ENCODE peak calls at places on chromosomes 2 and 18, in five cellular contexts. One of them, this sample, is unnamed.

GRCh38 chr2:147577323-147578014 is 267.4 kb upstream of the ACVR2A start:
- DNase-seq in K562: no peak
- DNase-seq in H1: no peak
- DNase-seq in HepG2: no peak
- DNase-seq in GM12878: no peak
- DNase-seq in this sample: no peak

GRCh38 chr2:101698419-101699190 is 1.1 kb downstream of the MAP4K4 start:
- DNase-seq in K562: peak
- DNase-seq in H1: no peak
- DNase-seq in HepG2: no peak
- DNase-seq in GM12878: no peak
- DNase-seq in this sample: peak

GRCh38 chr18:22347624-22348511 is 69.8 kb downstream of the CTAGE1 start:
- DNase-seq in K562: no peak
- DNase-seq in H1: peak
- DNase-seq in HepG2: no peak
- DNase-seq in GM12878: no peak
- DNase-seq in this sample: no peak

GRCh38 chr2:113707106-113707505 is 49.3 kb downstream of the SLC35F5 start:
- DNase-seq in K562: no peak
- DNase-seq in H1: no peak
- DNase-seq in HepG2: peak
- DNase-seq in GM12878: no peak
- DNase-seq in this sample: no peak

GRCh38 chr18:32893915-32894314 is 121.1 kb upstream of the KLHL14 start:
- DNase-seq in K562: no peak
- DNase-seq in H1: no peak
- DNase-seq in HepG2: peak
- DNase-seq in GM12878: no peak
- DNase-seq in this sample: no peak

GRCh38 chr2:6793371-6793770 is 72.3 kb downstream of the CMPK2 start:
- DNase-seq in K562: no peak
- DNase-seq in H1: no peak
- DNase-seq in HepG2: peak
- DNase-seq in GM12878: no peak
- DNase-seq in this sample: no peak

GRCh38 chr2:74922592-74923227 is 35.7 kb upstream of the POLE4 start:
- DNase-seq in K562: no peak
- DNase-seq in H1: peak
- DNase-seq in HepG2: no peak
- DNase-seq in GM12878: no peak
- DNase-seq in this sample: no peak

GRCh38 chr2:234444888-234445287 is 52.0 kb downstream of the ARL4C start:
- DNase-seq in K562: no peak
- DNase-seq in H1: no peak
- DNase-seq in HepG2: no peak
- DNase-seq in GM12878: no peak
- DNase-seq in this sample: no peak

GRCh38 chr2:95023222-95023597 is 2.3 kb upstream of the MAL start:
- DNase-seq in K562: no peak
- DNase-seq in H1: no peak
- DNase-seq in HepG2: peak
- DNase-seq in GM12878: no peak
- DNase-seq in this sample: peak

GRCh38 chr18:58256316-58257080 is 212.5 kb downstream of the NEDD4L start:
- DNase-seq in K562: no peak
- DNase-seq in H1: no peak
- DNase-seq in HepG2: no peak
- DNase-seq in GM12878: no peak
- DNase-seq in this sample: no peak

GRCh38 chr2:58289029-58289428 is 47.9 kb upstream of the FANCL start:
- DNase-seq in K562: no peak
- DNase-seq in H1: no peak
- DNase-seq in HepG2: no peak
- DNase-seq in GM12878: no peak
- DNase-seq in this sample: no peak

GRCh38 chr2:60352491-60353405 is 200.7 kb downstream of the BCL11A start:
- DNase-seq in K562: no peak
- DNase-seq in H1: peak
- DNase-seq in HepG2: no peak
- DNase-seq in GM12878: no peak
- DNase-seq in this sample: no peak

GRCh38 chr18:51051105-51051712 is 21.2 kb downstream of the SMAD4 start:
- DNase-seq in K562: peak
- DNase-seq in H1: no peak
- DNase-seq in HepG2: peak
- DNase-seq in GM12878: no peak
- DNase-seq in this sample: peak
- TF ChIP-seq ATF3 in K562: no peak
- TF ChIP-seq ATF3 in H1: no peak
- TF ChIP-seq ATF3 in HepG2: no peak
- TF ChIP-seq ATF3 in GM12878: no peak
- TF ChIP-seq ATF3 in this sample: no peak

DNA sequence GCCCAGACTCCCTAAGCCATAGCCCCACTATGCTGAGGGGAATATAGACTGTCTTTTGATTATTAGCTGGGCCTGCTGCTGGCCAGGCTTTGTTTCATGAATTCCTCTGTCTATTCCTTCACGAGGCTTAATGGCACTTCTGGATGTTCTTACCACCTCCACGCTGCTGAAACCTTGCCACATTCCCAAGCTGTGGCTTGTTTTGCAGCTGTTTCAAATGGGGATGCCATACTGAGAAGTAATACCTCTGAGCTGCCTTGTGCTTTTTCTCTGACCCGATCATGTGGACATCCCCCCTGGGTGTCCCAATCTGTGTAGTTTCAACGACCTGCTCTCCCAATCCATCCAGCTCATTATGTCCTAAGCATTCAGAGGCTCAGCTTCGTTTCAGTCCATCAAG is 114.1 kb downstream of the ICOS start:
- DNase-seq in K562: no peak
- DNase-seq in H1: no peak
- DNase-seq in HepG2: no peak
- DNase-seq in GM12878: no peak
- DNase-seq in this sample: no peak
- H3K4me2 ChIP-seq in K562: no peak
- H3K4me2 ChIP-seq in H1: no peak
- H3K4me2 ChIP-seq in HepG2: no peak
- H3K4me2 ChIP-seq in GM12878: no peak
- H3K4me2 ChIP-seq in this sample: no peak

GRCh38 chr2:207141381-207141780 is 24.4 kb downstream of the KLF7 start:
- DNase-seq in K562: no peak
- DNase-seq in H1: no peak
- DNase-seq in HepG2: no peak
- DNase-seq in GM12878: no peak
- DNase-seq in this sample: no peak
- TF ChIP-seq ATF3 in K562: no peak
- TF ChIP-seq ATF3 in H1: no peak
- TF ChIP-seq ATF3 in HepG2: no peak
- TF ChIP-seq ATF3 in GM12878: no peak
- TF ChIP-seq ATF3 in this sample: no peak

DNA sequence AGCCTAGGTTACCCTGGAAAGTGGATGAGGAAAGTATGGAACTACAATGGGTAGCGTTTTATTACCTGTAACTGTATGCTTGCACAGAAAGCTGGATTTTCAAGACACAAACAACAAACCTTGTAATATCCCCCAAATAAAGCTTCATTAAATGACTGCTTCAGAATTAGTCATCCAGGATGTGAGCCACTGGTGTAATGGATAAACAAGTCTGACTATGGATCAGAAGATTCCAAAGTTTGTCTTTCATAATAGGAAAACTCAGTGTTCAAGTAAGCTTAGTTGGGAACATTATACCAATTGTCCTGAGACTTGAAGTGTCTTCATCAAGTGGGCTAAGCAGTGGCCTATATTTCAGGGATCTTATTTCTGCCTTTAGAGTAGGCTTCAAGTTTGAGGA is 518.8 kb downstream of the LRP1B start:
- DNase-seq in K562: no peak
- DNase-seq in H1: no peak
- DNase-seq in HepG2: no peak
- DNase-seq in GM12878: no peak
- DNase-seq in this sample: no peak
- H3K4me2 ChIP-seq in K562: no peak
- H3K4me2 ChIP-seq in H1: peak
- H3K4me2 ChIP-seq in HepG2: no peak
- H3K4me2 ChIP-seq in GM12878: no peak
- H3K4me2 ChIP-seq in this sample: no peak